ENCODE peak calls at places on chromosomes 12 and 14, in four cellular contexts. H, N, P and F are unnamed samples.

GRCh38 chr14:54881761-54882401 is 20.7 kb downstream of the GCH1 start:
- DNase-seq in H (no peak), N (no peak), P (no peak), F (peak; percentile 38)

GRCh38 chr12:29234552-29234951 is 85.5 kb downstream of the FAR2 start:
- DNase-seq in P (no peak), N (no peak), H (no peak), F (no peak)

GRCh38 chr12:111435661-111436201 is 30.0 kb downstream of the SH2B3 start:
- DNase-seq in H (no peak), N (no peak), P (peak; percentile 19), F (no peak)

GRCh38 chr14:93201155-93201704 is 5.6 kb downstream of the GON7 start:
- DNase-seq in H (no peak), P (no peak), N (no peak), F (no peak)

GRCh38 chr12:12954361-12954760 is 2.4 kb upstream of the GPRC5D start:
- DNase-seq in P (no peak), H (no peak), N (no peak), F (no peak)

GRCh38 chr14:68341765-68342212 is 451.1 kb downstream of the ZFP36L1 start:
- DNase-seq in N (no peak), H (no peak), P (no peak), F (no peak)

GRCh38 chr14:75226755-75227544 is 50.5 kb upstream of the TMED10 start:
- DNase-seq in N (no peak), H (peak; percentile 45), P (no peak), F (peak; percentile 75)

GRCh38 chr12:68367903-68368302 is 35.7 kb upstream of the MDM1 start:
- DNase-seq in H (no peak), P (no peak), N (peak; percentile 22), F (no peak)

GRCh38 chr12:81128930-81129554 is 51.2 kb downstream of the ACSS3 start:
- DNase-seq in N (no peak), H (no peak), P (no peak), F (peak; percentile 47)

GRCh38 chr12:131131077-131131807 is 177.5 kb downstream of the ADGRD1 start:
- DNase-seq in P (no peak), H (no peak), N (no peak), F (no peak)

GRCh38 chr14:67413806-67414769 is 2.1 kb upstream of the PLEK2 start:
- DNase-seq in P (no peak), H (no peak), N (no peak), F (no peak)

GRCh38 chr12:51925400-51926063 is 18.2 kb downstream of the ACVRL1 start:
- DNase-seq in P (no peak), H (no peak), N (no peak), F (no peak)

GRCh38 chr12:89708793-89709156 is at the start of gene ATP2B1:
- DNase-seq in P (peak; percentile 81), N (peak; percentile 87), H (peak; percentile 92), F (peak; percentile 90)

GRCh38 chr12:94714378-94714777 is 64.0 kb upstream of the TMCC3 start:
- DNase-seq in N (no peak), P (no peak), H (no peak), F (no peak)

GRCh38 chr12:4530982-4531586 is 7.6 kb upstream of the RAD51AP1 start:
- DNase-seq in N (peak; percentile 35), H (no peak), P (no peak), F (no peak)

GRCh38 chr12:54390176-54390667 is 5.7 kb upstream of the ZNF385A start:
- DNase-seq in N (no peak), H (no peak), P (no peak), F (no peak)

GRCh38 chr12:126734738-126735137 is 1532.2 kb upstream of the TMEM132C start:
- DNase-seq in P (no peak), N (no peak), H (no peak), F (no peak)

GRCh38 chr12:32761716-32762115 is 6.0 kb upstream of the YARS2 start:
- DNase-seq in N (no peak), H (no peak), P (no peak), F (no peak)

GRCh38 chr12:122500685-122501488 is at the start of gene ZCCHC8:
- DNase-seq in H (peak; percentile 97), P (peak; percentile 97), N (peak; percentile 94), F (peak; percentile 97)

GRCh38 chr12:10128687-10129086 is 1.3 kb downstream of the CLEC7A start:
- DNase-seq in P (no peak), H (no peak), N (no peak), F (peak; percentile 12)

GRCh38 chr12:30395190-30395589 is 300.5 kb downstream of the IPO8 start:
- DNase-seq in P (no peak), N (no peak), H (no peak), F (no peak)

GRCh38 chr12:30614031-30614430 is 81.6 kb downstream of the IPO8 start:
- DNase-seq in N (no peak), H (no peak), P (no peak), F (no peak)

GRCh38 chr14:23529016-23529740 is 22.4 kb downstream of the ZFHX2 start:
- DNase-seq in N (no peak), H (no peak), P (no peak), F (no peak)

GRCh38 chr14:61404637-61405036 is 83.3 kb downstream of the PRKCH start:
- DNase-seq in P (no peak), H (no peak), N (no peak), F (no peak)

GRCh38 chr12:52217223-52217622 is 15.8 kb upstream of the KRT7 start:
- DNase-seq in N (no peak), P (no peak), H (peak; percentile 91), F (peak; percentile 90)

GRCh38 chr14:60965402-60965801 is 15.5 kb downstream of the TRMT5 start:
- DNase-seq in N (no peak), H (no peak), P (no peak), F (no peak)

GRCh38 chr12:62660763-62661162 is 194.1 kb downstream of the MON2 start:
- DNase-seq in P (no peak), H (no peak), N (no peak), F (no peak)

GRCh38 chr12:4273651-4274395 is at the start of gene CCND2:
- DNase-seq in N (peak; percentile 65), P (peak; percentile 93), H (peak; percentile 67), F (peak; percentile 94)

GRCh38 chr14:73457050-73457934 is 1.1 kb downstream of the NUMB start:
- DNase-seq in H (peak; percentile 45), P (peak; percentile 49), N (no peak), F (peak; percentile 75)

GRCh38 chr12:104454997-104455396 is 1.8 kb upstream of the CHST11 start:
- DNase-seq in P (no peak), N (no peak), H (no peak), F (no peak)

GRCh38 chr14:85471744-85472143 is 58.2 kb upstream of the FLRT2 start:
- DNase-seq in N (no peak), H (no peak), P (no peak), F (no peak)

GRCh38 chr12:3636328-3636727 is 116.6 kb downstream of the CRACR2A start:
- DNase-seq in N (no peak), P (no peak), H (no peak), F (no peak)

GRCh38 chr14:32307881-32308582 is 21.1 kb upstream of the AKAP6 start:
- DNase-seq in P (no peak), H (peak; percentile 26), N (no peak), F (no peak)

GRCh38 chr14:96090441-96091148 is 51.4 kb downstream of the C14orf132 start:
- DNase-seq in H (no peak), N (no peak), P (peak; percentile 48), F (no peak)

GRCh38 chr12:98869886-98870285 is 224.8 kb downstream of the APAF1 start:
- DNase-seq in P (no peak), H (no peak), N (no peak), F (no peak)

DNA sequence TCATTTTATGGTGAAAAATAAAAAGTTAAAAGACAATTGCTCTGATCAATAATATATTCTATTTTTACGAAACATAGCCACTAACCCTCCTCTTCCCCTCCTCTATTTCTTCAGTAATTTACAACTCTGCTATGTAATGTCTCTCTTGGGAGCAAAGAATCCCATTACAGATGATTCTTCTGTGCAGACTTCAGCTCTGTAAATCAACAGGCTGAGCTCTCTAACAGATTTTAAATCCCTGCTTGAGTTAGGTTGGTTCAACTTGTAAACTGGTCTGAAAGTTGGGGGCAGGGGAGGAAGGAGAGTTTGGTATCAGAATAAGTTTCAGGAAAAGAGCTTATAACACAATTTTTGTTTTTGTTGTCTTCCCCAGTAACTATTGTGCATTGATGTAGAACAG is 151.0 kb downstream of the SLC25A21 start:
- DNase-seq in P (no peak), H (no peak), N (no peak), F (no peak)
- H3K4me1 ChIP-seq in P (no peaks in the 10 kb centered on the region), H (no peaks in the 10 kb centered on the region), N (no peaks in the 10 kb centered on the region), F (no peaks in the 10 kb centered on the region)

GRCh38 chr12:70248916-70249315 is 5.7 kb downstream of the CNOT2 start:
- DNase-seq in H (no peak), N (no peak), P (no peak), F (no peak)
- H3K4me1 ChIP-seq in H (peaks cover 95% of the 10 kb centered on the region), N (peaks cover 46% of the 10 kb centered on the region), P (no peaks in the 10 kb centered on the region), F (peaks cover 49% of the 10 kb centered on the region)

DNA sequence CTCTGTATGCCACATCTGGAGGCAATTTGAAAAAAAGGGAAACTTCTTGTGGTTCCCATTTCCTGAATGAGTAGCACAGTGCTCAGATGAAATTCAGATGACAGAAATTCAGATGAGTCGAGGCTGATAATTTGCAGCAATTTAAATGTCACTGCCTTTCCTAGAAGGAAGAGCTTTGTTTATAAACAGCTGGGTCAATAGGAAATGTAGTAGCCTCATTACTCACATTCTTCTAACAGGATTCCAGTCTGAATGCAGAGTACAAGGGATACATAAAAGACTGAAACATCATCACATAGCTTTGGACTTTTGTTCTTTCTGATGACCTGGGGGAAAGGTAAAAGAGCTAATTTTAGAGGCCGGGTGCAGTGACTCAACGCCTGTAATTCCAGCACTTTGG is 11.3 kb upstream of the DACT1 start:
- DNase-seq in H (no peak), N (no peak), P (no peak), F (no peak)
- H3K4me1 ChIP-seq in H (no peaks in the 10 kb centered on the region), N (no peaks in the 10 kb centered on the region), P (no peaks in the 10 kb centered on the region), F (no peaks in the 10 kb centered on the region)

GRCh38 chr14:101721951-101722661 is 39.4 kb upstream of the PPP2R5C start:
- DNase-seq in N (peak; percentile 89), P (no peak), H (peak; percentile 51), F (peak; percentile 71)
- H3K4me1 ChIP-seq in N (peaks cover 53% of the 10 kb centered on the region), P (no peaks in the 10 kb centered on the region), H (no peaks in the 10 kb centered on the region), F (peaks cover 8% of the 10 kb centered on the region)

GRCh38 chr12:34203866-34204620 is 181.7 kb downstream of the ALG10 start:
- DNase-seq in P (no peak), N (no peak), H (no peak), F (no peak)
- H3K4me1 ChIP-seq in P (no peaks in the 10 kb centered on the region), N (no peaks in the 10 kb centered on the region), H (no peaks in the 10 kb centered on the region), F (no peaks in the 10 kb centered on the region)